ENCODE peak calls at places on chromosomes 1 and 21, in four cellular contexts. D, L, Z and G are unnamed samples. For H3K27me3 and H3K36me3, the result is how much of the 10 kb centered on the place peaks cover.

GRCh38 chr1:234863596-234863995 is 253.6 kb upstream of the IRF2BP2 start:
- DNase-seq in D (no peak), L (no peak), Z (no peak), G (no peak)

GRCh38 chr21:33608559-33608958 is 20.1 kb upstream of the DONSON start:
- DNase-seq in D (no peak), L (no peak), Z (no peak), G (no peak)

GRCh38 chr1:238409947-238410346 is 519.2 kb upstream of the ZP4 start:
- DNase-seq in D (no peak), L (no peak), Z (no peak), G (no peak)

GRCh38 chr1:205255941-205256780 is 28.4 kb downstream of the TMCC2 start:
- DNase-seq in D (peak), L (peak), Z (peak), G (peak)

GRCh38 chr1:201705389-201705788 is 123.6 kb upstream of the IPO9 start:
- DNase-seq in D (no peak), L (no peak), Z (no peak), G (no peak)

GRCh38 chr1:51734899-51735745 is 118.2 kb downstream of the OSBPL9 start:
- DNase-seq in D (peak), L (no peak), Z (no peak), G (no peak)

GRCh38 chr1:178028973-178029481 is 59.2 kb upstream of the SEC16B start:
- DNase-seq in D (no peak), L (no peak), Z (no peak), G (no peak)

GRCh38 chr1:39003787-39004186 is 12.7 kb downstream of the AKIRIN1 start:
- DNase-seq in D (no peak), L (no peak), Z (no peak), G (no peak)

GRCh38 chr1:103142466-103142865 is 34.1 kb upstream of the COL11A1 start:
- DNase-seq in D (no peak), L (no peak), Z (no peak), G (no peak)

GRCh38 chr1:78388275-78388674 is 102.5 kb upstream of the PTGFR start:
- DNase-seq in D (no peak), L (no peak), Z (no peak), G (no peak)

GRCh38 chr1:201516511-201517127 is 9.7 kb upstream of the CSRP1 start:
- DNase-seq in D (no peak), L (no peak), Z (no peak), G (no peak)

GRCh38 chr1:45679123-45679522 is 7.2 kb downstream of the GPBP1L1 start:
- DNase-seq in D (no peak), L (no peak), Z (no peak), G (peak)

GRCh38 chr1:180343931-180344406 is 113.9 kb downstream of the LHX4 start:
- DNase-seq in D (peak), L (no peak), Z (no peak), G (no peak)

GRCh38 chr21:25563399-25564116 is 43.7 kb downstream of the MRPL39 start:
- DNase-seq in D (no peak), L (no peak), Z (no peak), G (no peak)

GRCh38 chr1:37926061-37926924 is 20.6 kb downstream of the INPP5B start:
- DNase-seq in D (no peak), L (no peak), Z (no peak), G (no peak)

GRCh38 chr21:41630917-41631316 is 123.0 kb upstream of the TMPRSS2 start:
- DNase-seq in D (no peak), L (no peak), Z (no peak), G (no peak)

GRCh38 chr1:204417231-204417997 is 5.8 kb upstream of the PPP1R15B start:
- DNase-seq in D (peak), L (no peak), Z (peak), G (no peak)

GRCh38 chr1:171366816-171367215 is 52.8 kb downstream of the FMO4 start:
- DNase-seq in D (no peak), L (no peak), Z (no peak), G (no peak)

GRCh38 chr1:212629450-212630158 is 21.0 kb downstream of the ATF3 start:
- DNase-seq in D (no peak), L (no peak), Z (no peak), G (no peak)

GRCh38 chr1:212628056-212628455 is 19.5 kb downstream of the ATF3 start:
- DNase-seq in D (no peak), L (no peak), Z (peak), G (no peak)

GRCh38 chr1:212633144-212633543 is 24.6 kb downstream of the ATF3 start:
- DNase-seq in D (no peak), L (no peak), Z (no peak), G (no peak)

GRCh38 chr1:212628813-212629415 is 20.4 kb downstream of the ATF3 start:
- DNase-seq in D (no peak), L (no peak), Z (no peak), G (no peak)

DNA sequence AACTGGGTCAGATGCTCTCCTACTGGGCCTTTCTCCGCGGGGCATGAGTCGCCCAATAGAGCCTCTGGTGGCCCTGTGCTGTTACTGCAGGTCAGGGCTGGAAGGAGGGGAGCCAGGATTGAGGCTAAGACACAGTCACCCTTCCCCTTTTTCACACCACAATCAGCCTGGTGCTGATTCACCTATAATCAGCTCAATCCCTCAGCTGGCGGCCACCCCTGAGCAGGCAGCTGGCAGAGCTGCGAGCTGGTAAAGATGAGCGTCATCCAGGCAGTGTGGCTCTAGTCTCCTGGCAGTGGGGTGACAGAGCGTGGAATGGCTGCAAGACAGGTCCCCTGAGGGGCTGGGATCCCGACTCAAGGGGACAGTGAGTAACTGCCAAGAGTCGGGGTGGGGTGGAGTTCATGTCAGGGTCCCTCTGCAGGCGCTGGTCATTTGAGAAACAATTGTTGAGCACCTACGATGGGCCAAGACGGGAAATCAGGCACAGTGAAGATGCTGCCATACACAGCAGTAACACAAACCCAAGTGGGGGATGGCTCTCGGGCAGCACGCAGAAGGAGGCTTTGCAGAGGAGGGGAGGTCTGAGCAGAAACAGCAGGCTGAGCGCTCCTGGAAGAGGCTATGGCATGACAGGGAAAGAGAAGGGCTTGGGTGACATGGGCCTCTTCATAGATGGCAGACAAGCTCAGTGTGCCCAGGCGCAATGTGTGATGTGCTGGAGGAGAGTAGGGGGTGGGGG is 21.8 kb downstream of the ATF3 start:
- DNase-seq in D (peak), L (peak), Z (peak), G (peak)
- H3K4me3 ChIP-seq in D (no peak), L (no peak), Z (no peak), G (no peak)

GRCh38 chr1:10712568-10712967 is 83.9 kb downstream of the CASZ1 start:
- DNase-seq in D (no peak), L (no peak), Z (no peak), G (peak)

GRCh38 chr1:10716840-10717239 is 79.6 kb downstream of the CASZ1 start:
- DNase-seq in D (no peak), L (no peak), Z (no peak), G (no peak)

GRCh38 chr1:10713614-10714013 is 82.8 kb downstream of the CASZ1 start:
- DNase-seq in D (no peak), L (no peak), Z (no peak), G (no peak)

GRCh38 chr1:10716424-10716823 is 80.0 kb downstream of the CASZ1 start:
- DNase-seq in D (no peak), L (no peak), Z (no peak), G (peak)

GRCh38 chr1:10714337-10715114 is 81.9 kb downstream of the CASZ1 start:
- DNase-seq in D (no peak), L (peak), Z (no peak), G (peak)
- H3K27me3 ChIP-seq in D (under half), L (under half), Z (under half), G (under half)

GRCh38 chr1:55078470-55078869 is 39.1 kb downstream of the PCSK9 start:
- DNase-seq in D (no peak), L (no peak), Z (no peak), G (no peak)

GRCh38 chr1:55081905-55082296 is 42.6 kb downstream of the PCSK9 start:
- DNase-seq in D (no peak), L (no peak), Z (no peak), G (no peak)

GRCh38 chr1:55081188-55081904 is 42.0 kb downstream of the PCSK9 start:
- DNase-seq in D (no peak), L (no peak), Z (peak), G (no peak)

GRCh38 chr1:55076356-55076755 is 37.0 kb downstream of the PCSK9 start:
- DNase-seq in D (no peak), L (no peak), Z (no peak), G (no peak)

DNA sequence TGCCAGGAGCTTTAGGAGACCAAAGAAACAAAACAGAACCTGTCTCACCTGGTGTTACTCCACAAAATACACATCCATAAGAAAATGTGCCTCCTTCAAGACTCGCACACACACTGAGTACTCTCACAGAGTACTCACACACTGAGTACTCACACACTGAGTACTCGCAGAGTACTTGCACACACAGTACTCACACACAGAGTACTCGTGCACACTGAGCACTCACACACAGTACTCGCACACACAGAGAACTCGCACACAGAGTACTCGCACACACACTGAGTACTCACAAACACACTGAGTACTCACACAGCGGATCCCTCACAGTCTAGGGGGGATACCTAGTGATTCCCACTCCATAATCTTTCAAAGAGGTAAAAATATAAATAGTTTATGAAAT is 40.3 kb downstream of the PCSK9 start:
- DNase-seq in D (no peak), L (no peak), Z (no peak), G (no peak)
- H3K36me3 ChIP-seq in D (under half), L (under half), Z (under half), G (under half)

GRCh38 chr1:86159800-86160199 is 3.2 kb upstream of the COL24A1 start:
- DNase-seq in D (no peak), L (no peak), Z (no peak), G (no peak)

GRCh38 chr1:86155807-86156561 is 588 bp downstream of the COL24A1 start:
- DNase-seq in D (peak), L (peak), Z (peak), G (peak)

GRCh38 chr1:86155061-86155806 is 1.3 kb downstream of the COL24A1 start:
- DNase-seq in D (peak), L (peak), Z (peak), G (peak)

GRCh38 chr1:86154581-86155060 is 2.0 kb downstream of the COL24A1 start:
- DNase-seq in D (peak), L (no peak), Z (peak), G (peak)

DNA sequence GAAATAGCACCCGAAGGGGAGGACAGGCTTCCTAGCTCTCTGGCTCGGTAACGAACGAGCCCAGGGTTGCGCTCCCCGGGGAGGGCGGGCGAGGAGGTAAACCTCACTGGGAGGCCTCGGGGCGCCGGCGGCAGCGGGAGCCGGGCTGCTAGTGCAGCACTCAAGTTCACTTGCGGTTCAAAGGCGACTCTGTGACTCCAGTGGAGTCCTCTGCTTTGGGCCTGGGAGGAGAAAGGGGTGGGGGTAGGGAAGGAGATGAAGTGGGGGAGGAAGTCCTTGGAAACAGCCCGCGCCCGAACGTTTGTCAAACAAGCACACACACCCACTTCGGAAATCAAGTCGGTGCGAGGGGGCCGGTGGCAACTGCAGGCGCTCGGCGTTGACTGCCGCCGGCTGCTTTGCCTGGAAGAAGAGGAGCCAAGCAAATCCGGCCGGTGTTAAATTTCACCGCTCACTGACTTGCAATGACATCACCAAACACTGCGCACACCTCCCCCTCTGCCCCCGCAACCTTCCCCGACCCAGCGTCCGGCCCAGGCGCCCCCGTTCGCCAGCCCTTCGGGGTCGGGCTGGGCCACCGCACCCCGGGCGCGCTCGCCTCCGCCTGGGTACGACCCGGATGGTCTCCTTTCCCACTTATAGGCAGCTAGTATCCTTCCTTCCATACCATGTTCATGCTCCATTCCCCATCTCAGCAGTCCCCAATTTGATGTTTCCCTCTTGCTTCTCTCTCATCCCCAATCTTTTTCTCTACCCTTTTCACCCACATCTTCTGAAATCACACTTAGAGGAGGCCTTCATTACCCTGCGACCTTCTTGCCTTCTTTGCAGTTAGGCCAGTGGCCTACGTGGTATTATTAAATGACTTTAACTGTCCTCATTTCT is at the start of gene COL24A1:
- DNase-seq in D (peak), L (peak), Z (peak), G (peak)
- H3K4me3 ChIP-seq in D (peak), L (no peak), Z (peak), G (peak)

DNA sequence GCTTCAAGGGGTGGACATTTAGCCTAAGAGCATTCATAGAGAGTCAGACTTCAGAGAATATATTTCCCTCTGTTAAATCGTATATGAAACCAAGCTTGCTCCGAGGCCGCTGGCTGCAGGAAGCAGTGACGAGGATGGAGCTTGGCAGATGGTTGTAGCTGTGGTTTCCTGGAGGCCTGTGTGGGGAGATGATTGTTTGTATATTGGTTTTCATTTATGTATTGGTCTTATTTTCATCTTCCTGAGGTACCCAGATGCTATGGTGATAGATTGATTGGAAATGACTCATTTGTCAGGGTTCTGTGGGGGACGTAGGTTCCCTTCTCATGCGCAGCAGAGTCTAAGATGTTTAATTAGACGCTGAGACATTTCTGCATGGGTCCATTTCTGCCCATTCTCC is 26.1 kb downstream of the MAN1C1 start:
- DNase-seq in D (no peak), L (no peak), Z (no peak), G (no peak)
- H3K27me3 ChIP-seq in D (under half), L (under half), Z (under half), G (under half)

GRCh38 chr1:119010201-119010600 is 22.1 kb upstream of the TBX15 start:
- DNase-seq in D (no peak), L (no peak), Z (no peak), G (no peak)
- H3K36me3 ChIP-seq in D (under half), L (under half), Z (under half), G (under half)

GRCh38 chr1:27570823-27571222 is 33.1 kb downstream of the AHDC1 start:
- DNase-seq in D (no peak), L (no peak), Z (peak), G (peak)

GRCh38 chr1:27570383-27570755 is 33.6 kb downstream of the AHDC1 start:
- DNase-seq in D (no peak), L (no peak), Z (peak), G (no peak)

GRCh38 chr1:27572679-27573426 is 31.1 kb downstream of the AHDC1 start:
- DNase-seq in D (peak), L (no peak), Z (peak), G (no peak)

GRCh38 chr1:27571439-27572018 is 32.4 kb downstream of the AHDC1 start:
- DNase-seq in D (no peak), L (no peak), Z (peak), G (peak)

GRCh38 chr1:27572019-27572678 is 31.8 kb downstream of the AHDC1 start:
- DNase-seq in D (no peak), L (no peak), Z (peak), G (peak)
- H3K4me3 ChIP-seq in D (no peak), L (no peak), Z (no peak), G (no peak)